ENCODE peak calls at places on chromosomes 11 and 22, in nine cellular contexts. D is heart left ventricle, G is Peyer's patch, M is stomach, W is sigmoid colon, U is IMR-90, S is spleen, V is uterus, C is ovary. H is an unnamed sample. For H3K27me3, the result is how much of the 10 kb centered on the place peaks cover.

GRCh38 chr11:119315139-119316016 is 1.6 kb downstream of the MCAM start:
- DNase-seq in G (peak), M (no peak), W (peak), U (no peak), S (peak), C (no peak), V (peak), D (peak), H (no peak)

GRCh38 chr11:100404907-100405306 is 282.2 kb upstream of the ARHGAP42 start:
- DNase-seq in G (no peak), M (no peak), U (no peak), D (no peak), C (no peak), V (no peak), W (no peak), S (peak), H (no peak)

GRCh38 chr11:111105566-111105965 is 140.0 kb upstream of the POU2AF2 start:
- DNase-seq in V (no peak), C (no peak), W (no peak), D (no peak), G (no peak), U (peak), S (no peak), M (no peak), H (no peak)

GRCh38 chr11:111225871-111226270 is 19.7 kb upstream of the POU2AF2 start:
- DNase-seq in V (no peak), C (no peak), M (no peak), D (no peak), S (no peak), G (no peak), W (no peak), U (no peak), H (no peak)

GRCh38 chr11:111399187-111400031 is 20.3 kb upstream of the POU2AF1 start:
- DNase-seq in W (no peak), M (no peak), G (peak), V (no peak), S (no peak), D (no peak), C (no peak), U (no peak), H (no peak)

GRCh38 chr11:114135737-114136151 is 76.2 kb downstream of the ZBTB16 start:
- DNase-seq in V (no peak), D (no peak), W (peak), U (no peak), C (no peak), M (no peak), S (no peak), G (no peak), H (no peak)

GRCh38 chr11:132588366-132588765 is 943.9 kb downstream of the OPCML start:
- DNase-seq in S (no peak), M (no peak), U (peak), V (no peak), G (no peak), D (no peak), C (no peak), W (no peak), H (peak)

GRCh38 chr11:122804796-122805195 is 33.5 kb upstream of the CRTAM start:
- DNase-seq in S (no peak), D (no peak), C (no peak), V (no peak), W (no peak), G (no peak), M (no peak), U (no peak), H (no peak)

GRCh38 chr22:32100711-32101110 is 57.6 kb downstream of the SLC5A1 start:
- DNase-seq in S (no peak), C (no peak), M (no peak), W (no peak), V (no peak), G (no peak), D (no peak), U (no peak), H (peak)

GRCh38 chr22:44351685-44352377 is 39.1 kb upstream of the SHISAL1 start:
- DNase-seq in C (peak), U (peak), D (peak), S (no peak), M (no peak), G (no peak), V (peak), W (peak), H (no peak)

GRCh38 chr11:131904756-131905155 is 534.3 kb downstream of the NTM start:
- DNase-seq in V (no peak), W (no peak), S (no peak), M (no peak), D (no peak), C (no peak), U (no peak), G (no peak), H (no peak)

GRCh38 chr11:84103096-84103495 is 816.9 kb upstream of the CCDC90B start:
- DNase-seq in W (no peak), S (no peak), U (no peak), C (no peak), D (no peak), M (no peak), V (no peak), G (no peak), H (no peak)

GRCh38 chr11:117972589-117973445 is 13.4 kb upstream of the IL10RA start:
- DNase-seq in S (peak), D (no peak), W (no peak), U (no peak), C (no peak), G (no peak), M (no peak), V (no peak), H (peak)

GRCh38 chr11:18171377-18172000 is 1.1 kb upstream of the MRGPRX4 start:
- DNase-seq in U (no peak), D (no peak), M (no peak), S (no peak), V (no peak), W (no peak), C (no peak), G (peak), H (no peak)

GRCh38 chr11:27678242-27678641 is 22.0 kb downstream of the BDNF start:
- DNase-seq in W (no peak), G (no peak), D (no peak), U (peak), S (no peak), C (no peak), V (no peak), M (no peak), H (no peak)

GRCh38 chr11:57095896-57096295 is 85.9 kb upstream of the LRRC55 start:
- DNase-seq in M (no peak), U (no peak), W (no peak), G (no peak), D (no peak), S (no peak), C (no peak), V (no peak), H (no peak)

DNA sequence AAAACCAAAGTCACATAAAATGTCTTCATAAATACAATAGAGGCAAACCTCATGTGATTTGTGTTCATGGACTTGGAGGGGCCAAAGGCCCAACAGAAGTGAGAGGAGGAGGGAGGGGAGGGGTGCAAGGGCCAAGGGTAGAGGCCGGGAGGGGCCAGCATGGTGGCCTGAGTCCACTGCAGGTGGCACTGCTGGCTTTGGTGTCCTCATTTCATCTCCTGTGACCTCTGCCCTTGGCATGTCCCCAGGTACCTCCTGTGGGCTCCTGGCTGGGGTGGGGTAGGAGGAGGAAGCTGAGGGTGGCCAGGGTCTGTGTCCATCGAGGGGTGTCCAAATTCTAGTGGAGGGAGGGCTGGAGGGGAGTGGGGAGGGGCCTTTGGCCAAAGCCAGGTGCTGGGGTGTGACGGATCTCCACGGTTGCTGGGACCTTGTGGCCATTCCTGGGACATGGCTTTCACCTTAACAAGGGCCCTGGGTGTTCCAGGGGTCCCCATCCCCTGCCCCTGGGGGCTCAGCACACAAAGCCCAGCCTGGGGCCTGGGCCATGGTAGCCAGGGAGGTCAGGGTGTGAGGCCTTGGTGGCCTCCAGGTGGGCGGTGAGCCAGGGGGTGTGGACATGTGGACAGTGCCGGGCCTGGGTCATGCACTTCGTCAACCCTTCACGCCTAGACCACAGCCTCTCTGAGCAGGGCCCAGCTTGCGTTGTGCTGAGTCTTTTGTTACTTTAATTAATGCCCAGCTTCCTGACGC is 20.6 kb upstream of the CCDC188 start:
- DNase-seq in D (no peak), M (no peak), G (no peak), C (no peak), W (no peak), U (no peak), S (no peak), V (no peak), H (no peak)
- TF ChIP-seq CTCF in D (no peak), M (no peak), G (no peak), C (no peak), W (no peak), U (no peak), S (no peak), V (no peak), H (no peak)

DNA sequence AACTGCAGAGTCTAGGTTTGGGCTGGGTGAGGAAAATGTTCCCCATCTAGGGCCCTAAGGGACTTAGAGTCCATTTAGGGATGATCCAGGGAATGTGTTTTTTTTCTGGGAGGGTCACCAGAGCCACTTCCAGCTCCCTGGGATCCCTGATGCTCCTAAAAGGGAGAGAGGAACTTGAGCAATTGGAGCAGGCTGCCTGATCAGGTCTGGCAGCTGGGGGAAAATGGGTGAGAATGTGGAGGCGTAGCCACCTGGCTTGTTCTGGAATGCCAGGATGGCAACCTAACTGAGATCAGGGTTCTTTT is 1.2 kb downstream of the PGAP2 start:
- DNase-seq in U (no peak), S (no peak), C (no peak), V (no peak), D (peak), M (no peak), G (no peak), W (no peak), H (no peak)
- H3K27me3 ChIP-seq in U (under half), S (under half), C (under half), V (under half), D (under half), M (under half), G (under half), W (under half), H (under half)

DNA sequence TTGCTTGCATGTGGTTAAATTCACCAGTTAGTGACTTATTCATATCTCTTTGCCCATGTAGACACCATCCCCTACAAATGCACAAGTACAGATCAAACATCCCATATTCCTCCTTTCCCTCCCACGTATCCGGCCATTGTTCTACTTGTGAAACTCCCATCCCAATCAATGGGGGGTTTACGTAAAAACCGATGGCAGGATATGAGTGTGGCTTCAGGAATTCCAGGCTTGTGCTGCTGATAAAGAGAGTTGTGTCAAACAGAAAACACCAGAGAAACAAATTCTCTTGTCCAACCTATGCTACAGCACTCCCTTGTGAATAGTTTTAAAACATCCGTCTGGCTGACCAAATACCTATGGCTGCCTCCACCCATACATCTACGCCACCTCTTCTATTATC is 15.5 kb downstream of the FLI1 start:
- DNase-seq in W (no peak), C (no peak), S (no peak), M (no peak), V (no peak), D (no peak), G (no peak), U (peak), H (no peak)
- TF ChIP-seq POLR2A in W (no peak), C (no peak), S (no peak), M (no peak), V (no peak), D (no peak), G (no peak), U (no peak), H (no peak)

GRCh38 chr11:69598147-69598546 is 42.8 kb upstream of the CCND1 start:
- DNase-seq in V (no peak), S (no peak), U (no peak), M (no peak), G (no peak), W (no peak), D (no peak), C (no peak), H (no peak)
- TF ChIP-seq CTCF in V (no peak), S (no peak), U (no peak), M (no peak), G (no peak), W (no peak), D (no peak), C (no peak), H (peak)

GRCh38 chr11:32224580-32224979 is 133.7 kb downstream of the RCN1 start:
- DNase-seq in C (no peak), D (no peak), V (no peak), G (no peak), S (no peak), M (no peak), W (no peak), U (no peak), H (peak)

GRCh38 chr11:32215157-32215556 is 124.3 kb downstream of the RCN1 start:
- DNase-seq in S (no peak), M (no peak), G (no peak), C (no peak), W (no peak), V (no peak), D (no peak), U (no peak), H (peak)

GRCh38 chr11:32221476-32222032 is 130.7 kb downstream of the RCN1 start:
- DNase-seq in U (no peak), S (no peak), G (no peak), D (no peak), W (no peak), C (no peak), M (no peak), V (no peak), H (peak)

GRCh38 chr11:32219320-32219719 is 128.4 kb downstream of the RCN1 start:
- DNase-seq in S (no peak), M (no peak), G (no peak), C (no peak), V (no peak), W (no peak), U (no peak), D (no peak), H (peak)
- H3K27me3 ChIP-seq in S (under half), M (under half), G (under half), C (under half), V (under half), W (under half), U (under half), D (under half), H (under half)

GRCh38 chr22:36470162-36470993 is 11.1 kb downstream of the TXN2 start:
- DNase-seq in S (peak), M (peak), G (peak), D (peak), W (peak), C (peak), V (peak), U (peak), H (no peak)
- TF ChIP-seq POLR2A in S (no peak), M (no peak), G (no peak), D (no peak), W (no peak), C (no peak), V (no peak), U (peak), H (no peak)

H was measured in esophagus muscularis mucosa.